ENCODE peak calls at places on chromosomes 4 and X, in six cellular contexts. V, I, O, K, P and F are unnamed samples.

GRCh38 chr4:98851806-98852205 is 77.1 kb downstream of the EIF4E start:
- DNase-seq in V (no peak), I (peak; percentile 25), O (no peak), K (no peak), P (no peak), F (no peak)

GRCh38 chrX:87664381-87664780 is 146.8 kb downstream of the KLHL4 start:
- DNase-seq in V (no peak), I (no peak), O (no peak), K (no peak), P (no peak), F (no peak)

GRCh38 chrX:8273451-8273894 is 102.4 kb upstream of the VCX2 start:
- DNase-seq in V (no peak), I (no peak), O (no peak), K (no peak), P (no peak), F (no peak)

GRCh38 chr4:169968999-169969398 is 57.2 kb downstream of the MFAP3L start:
- DNase-seq in V (no peak), I (peak; percentile 93), O (no peak), K (no peak), P (no peak), F (no peak)

GRCh38 chrX:54811301-54811885 is 3.8 kb downstream of the MAGED2 start:
- DNase-seq in V (no peak), I (no peak), O (no peak), K (no peak), P (no peak), F (no peak)

GRCh38 chr4:105306158-105306781 is 159.6 kb downstream of the TET2 start:
- DNase-seq in V (no peak), I (no peak), O (no peak), K (no peak), P (no peak), F (no peak)

GRCh38 chrX:104351173-104351769 is 96.5 kb upstream of the ESX1 start:
- DNase-seq in V (no peak), I (peak; percentile 81), O (no peak), K (no peak), P (no peak), F (no peak)

GRCh38 chrX:47283015-47283771 is 50.4 kb downstream of the USP11 start:
- DNase-seq in V (no peak), I (peak; percentile 38), O (peak; percentile 81), K (no peak), P (no peak), F (no peak)

GRCh38 chr4:19739101-19739651 is 512.5 kb upstream of the SLIT2 start:
- DNase-seq in V (no peak), I (peak; percentile 78), O (no peak), K (no peak), P (no peak), F (no peak)

GRCh38 chr4:4271912-4272311 is 18.0 kb downstream of the LYAR start:
- DNase-seq in V (no peak), I (peak; percentile 13), O (peak; percentile 67), K (no peak), P (no peak), F (no peak)

GRCh38 chrX:123310112-123310511 is 126.0 kb downstream of the GRIA3 start:
- DNase-seq in V (no peak), I (no peak), O (no peak), K (no peak), P (no peak), F (no peak)

GRCh38 chrX:82412851-82413250 is 1095.2 kb upstream of the POU3F4 start:
- DNase-seq in V (no peak), I (no peak), O (no peak), K (no peak), P (no peak), F (no peak)

GRCh38 chr4:141636771-141637460 is 533 bp downstream of the IL15 start:
- DNase-seq in V (no peak), I (peak; percentile 67), O (peak; percentile 18), K (peak; percentile 64), P (peak; percentile 67), F (peak; percentile 72)

GRCh38 chr4:142818009-142818408 is 28.1 kb downstream of the INPP4B start:
- DNase-seq in V (no peak), I (peak; percentile 47), O (no peak), K (no peak), P (no peak), F (no peak)

GRCh38 chr4:1684756-1685603 is 867 bp upstream of the FAM53A start:
- DNase-seq in V (no peak), I (no peak), O (no peak), K (peak; percentile 32), P (no peak), F (peak; percentile 37)

GRCh38 chr4:85488416-85488815 is 13.5 kb downstream of the ARHGAP24 start:
- DNase-seq in V (no peak), I (no peak), O (no peak), K (no peak), P (no peak), F (no peak)

GRCh38 chr4:188661502-188661901 is 522.3 kb downstream of the TRIML1 start:
- DNase-seq in V (no peak), I (peak; percentile 15), O (no peak), K (no peak), P (no peak), F (no peak)

GRCh38 chr4:97507587-97508245 is 635.6 kb downstream of the STPG2 start:
- DNase-seq in V (no peak), I (no peak), O (no peak), K (no peak), P (no peak), F (no peak)

GRCh38 chr4:147836807-147837206 is 104.9 kb downstream of the ARHGAP10 start:
- DNase-seq in V (no peak), I (no peak), O (no peak), K (no peak), P (no peak), F (no peak)
- H3K4me3 ChIP-seq in V (no peak overlapping the region), I (no peak overlapping the region), O (no peak overlapping the region), K (no peak overlapping the region), P (no peak overlapping the region), F (no peak overlapping the region)

GRCh38 chr4:146194212-146194611 is 18.7 kb downstream of the LSM6 start:
- DNase-seq in V (no peak), I (no peak), O (no peak), K (no peak), P (no peak), F (no peak)

GRCh38 chr4:146193628-146194027 is 18.1 kb downstream of the LSM6 start:
- DNase-seq in V (no peak), I (no peak), O (no peak), K (no peak), P (no peak), F (no peak)

GRCh38 chr4:146186556-146186955 is 11.0 kb downstream of the LSM6 start:
- DNase-seq in V (no peak), I (no peak), O (no peak), K (no peak), P (no peak), F (no peak)

GRCh38 chr4:146190393-146190910 is 14.9 kb downstream of the LSM6 start:
- DNase-seq in V (no peak), I (no peak), O (no peak), K (no peak), P (no peak), F (no peak)

DNA sequence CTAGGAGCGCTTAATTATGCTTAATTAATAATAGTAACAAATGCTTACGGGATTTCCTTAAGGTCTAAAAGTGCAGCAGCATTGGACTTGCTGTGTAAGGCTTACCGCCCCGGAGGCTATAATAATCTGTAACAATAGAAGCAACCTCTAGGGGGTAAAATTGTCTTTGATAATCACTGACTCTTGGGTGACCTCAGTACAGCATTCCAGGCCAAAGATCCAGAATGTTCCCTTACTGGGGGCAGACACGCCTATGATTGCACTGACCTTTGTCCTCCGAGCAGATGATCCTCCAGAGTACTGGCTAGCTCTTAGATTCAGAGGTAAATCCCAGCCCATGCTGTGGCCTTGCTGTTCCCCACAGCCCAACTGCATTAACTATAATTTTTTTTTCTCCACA is 16.5 kb downstream of the LSM6 start:
- DNase-seq in V (no peak), I (peak; percentile 20), O (peak; percentile 48), K (peak; percentile 46), P (no peak), F (peak; percentile 54)
- TF ChIP-seq CTCF in V (peak; percentile 13), I (peak; percentile 22), O (peak; percentile 19), K (peak; percentile 25), P (no peak), F (no peak)

GRCh38 chr4:153789741-153790651 is 1.1 kb upstream of the SFRP2 start:
- DNase-seq in V (no peak), I (peak; percentile 23), O (no peak), K (no peak), P (peak; percentile 63), F (no peak)
- H3K4me3 ChIP-seq in V (no peak overlapping the region), I (no peak overlapping the region), O (peak overlapping the region; percentile 32), K (peak overlapping the region; percentile 14), P (peak overlapping the region; percentile 41), F (no peak overlapping the region)

DNA sequence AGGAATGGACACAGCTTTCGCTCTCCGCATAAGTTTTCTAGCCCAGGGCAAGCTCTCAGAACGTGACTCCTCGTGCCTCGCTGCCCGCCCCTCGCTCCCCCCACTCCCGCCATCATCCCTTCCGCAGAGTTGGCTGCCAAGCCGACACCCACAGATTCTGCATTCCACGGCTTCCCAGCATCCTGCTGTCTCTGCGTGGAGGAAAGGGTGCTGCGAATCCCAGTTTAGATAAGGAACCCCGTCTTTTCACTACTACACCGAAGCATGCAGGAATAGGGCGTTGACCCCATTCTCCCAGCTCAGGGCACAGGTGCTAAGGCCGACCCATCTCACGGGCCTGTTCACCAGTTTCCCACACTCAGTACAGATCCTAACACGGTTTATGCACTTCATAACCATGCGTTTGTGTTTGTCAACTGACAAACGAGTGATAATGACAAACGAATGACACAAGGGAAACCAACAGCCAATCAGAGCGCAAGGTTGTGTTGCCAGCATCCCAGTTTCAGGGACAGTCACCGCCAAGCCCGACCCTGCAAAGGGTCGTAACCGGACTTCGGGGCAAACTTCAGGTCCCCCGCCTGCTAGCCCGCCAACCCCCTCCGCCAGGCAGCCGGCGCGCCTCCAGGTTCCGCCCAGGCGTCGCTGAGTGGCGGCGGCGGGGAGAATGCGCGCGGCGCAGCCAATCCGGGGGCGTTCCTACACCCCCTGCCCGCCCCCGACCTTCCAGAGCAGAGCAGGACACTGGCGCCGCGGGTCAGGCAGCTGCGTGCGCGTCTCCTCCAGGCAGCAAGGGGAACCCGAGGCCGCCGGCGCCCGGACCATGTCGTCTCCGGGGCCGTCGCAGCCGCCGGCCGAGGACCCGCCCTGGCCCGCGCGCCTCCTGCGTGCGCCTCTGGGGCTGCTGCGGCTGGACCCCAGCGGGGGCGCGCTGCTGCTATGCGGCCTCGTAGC is at the start of gene CYP2U1:
- DNase-seq in V (peak; percentile 81), I (peak; percentile 63), O (peak; percentile 93), K (peak; percentile 88), P (peak; percentile 95), F (peak; percentile 86)
- TF ChIP-seq CTCF in V (peak; percentile 46), I (no peak), O (no peak), K (no peak), P (peak; percentile 12), F (peak; percentile 26)

DNA sequence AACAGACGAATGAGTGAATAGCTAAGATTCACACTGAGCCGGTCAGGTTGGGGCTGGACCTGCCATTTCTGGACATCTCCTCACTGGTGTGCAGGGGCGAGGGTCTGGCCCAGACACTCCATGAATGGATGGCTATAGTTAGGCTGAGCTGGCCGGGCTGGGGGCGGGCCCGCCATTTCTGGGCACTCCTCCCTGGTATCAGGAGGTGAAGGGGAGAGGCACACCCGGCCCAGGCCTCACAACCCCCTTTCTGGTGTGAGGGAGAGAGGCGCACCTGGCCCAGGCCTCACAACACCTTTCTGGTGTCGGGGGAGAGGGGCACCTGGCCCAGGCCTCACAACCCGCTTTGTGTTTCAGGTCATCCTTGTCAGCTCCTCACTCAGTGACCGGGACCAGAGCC is 203.2 kb upstream of the PSAPL1 start:
- DNase-seq in V (no peak), I (no peak), O (no peak), K (no peak), P (no peak), F (no peak)
- H3K4me3 ChIP-seq in V (no peak overlapping the region), I (no peak overlapping the region), O (no peak overlapping the region), K (no peak overlapping the region), P (no peak overlapping the region), F (no peak overlapping the region)

GRCh38 chr4:182809417-182810102 is 107.6 kb downstream of the DCTD start:
- DNase-seq in V (no peak), I (peak; percentile 6), O (no peak), K (no peak), P (no peak), F (no peak)
- TF ChIP-seq CTCF in V (no peak), I (peak; percentile 18), O (no peak), K (no peak), P (no peak), F (no peak)